ENCODE peak calls at places on chromosome X, in nine cellular contexts. One of them, this sample, is unnamed.

GRCh38 chrX:97605271-97605670 is 721.6 kb downstream of the RPA4 start:
- DNase-seq in iPS DF 19.7: no peak
- DNase-seq in HT1080: no peak
- DNase-seq in OCI-LY7: no peak
- DNase-seq in GM10248: no peak
- DNase-seq in NCI-H1436: no peak
- DNase-seq in pulmonary artery endothelial cell: no peak
- DNase-seq in T-cell: no peak
- DNase-seq in GM13977: no peak
- DNase-seq in this sample: no peak

GRCh38 chrX:107450823-107451509 is 1.5 kb downstream of the FRMPD3 start:
- DNase-seq in iPS DF 19.7: no peak
- DNase-seq in HT1080: no peak
- DNase-seq in OCI-LY7: peak
- DNase-seq in GM10248: no peak
- DNase-seq in NCI-H1436: peak
- DNase-seq in pulmonary artery endothelial cell: no peak
- DNase-seq in T-cell: no peak
- DNase-seq in GM13977: no peak
- DNase-seq in this sample: no peak

GRCh38 chrX:124555036-124555595 is 208.8 kb downstream of the SH2D1A start:
- DNase-seq in iPS DF 19.7: no peak
- DNase-seq in HT1080: peak
- DNase-seq in OCI-LY7: no peak
- DNase-seq in GM10248: no peak
- DNase-seq in NCI-H1436: no peak
- DNase-seq in pulmonary artery endothelial cell: no peak
- DNase-seq in T-cell: no peak
- DNase-seq in GM13977: no peak
- DNase-seq in this sample: no peak

GRCh38 chrX:103343105-103343504 is 13.1 kb downstream of the TCEAL7 start:
- DNase-seq in iPS DF 19.7: no peak
- DNase-seq in HT1080: peak
- DNase-seq in OCI-LY7: peak
- DNase-seq in GM10248: peak
- DNase-seq in NCI-H1436: no peak
- DNase-seq in pulmonary artery endothelial cell: no peak
- DNase-seq in T-cell: no peak
- DNase-seq in GM13977: peak
- DNase-seq in this sample: no peak

GRCh38 chrX:20237864-20238263 is 28.8 kb downstream of the RPS6KA3 start:
- DNase-seq in iPS DF 19.7: no peak
- DNase-seq in HT1080: no peak
- DNase-seq in OCI-LY7: no peak
- DNase-seq in GM10248: no peak
- DNase-seq in NCI-H1436: no peak
- DNase-seq in pulmonary artery endothelial cell: no peak
- DNase-seq in T-cell: no peak
- DNase-seq in GM13977: no peak
- DNase-seq in this sample: no peak

GRCh38 chrX:115234220-115234557 is 293 bp upstream of the LRCH2 start:
- DNase-seq in iPS DF 19.7: no peak
- DNase-seq in HT1080: peak
- DNase-seq in OCI-LY7: no peak
- DNase-seq in GM10248: peak
- DNase-seq in NCI-H1436: no peak
- DNase-seq in pulmonary artery endothelial cell: no peak
- DNase-seq in T-cell: no peak
- DNase-seq in GM13977: no peak
- DNase-seq in this sample: no peak

GRCh38 chrX:82127228-82128123 is 925.6 kb downstream of the SH3BGRL start:
- DNase-seq in iPS DF 19.7: no peak
- DNase-seq in HT1080: no peak
- DNase-seq in OCI-LY7: no peak
- DNase-seq in GM10248: no peak
- DNase-seq in NCI-H1436: no peak
- DNase-seq in pulmonary artery endothelial cell: no peak
- DNase-seq in T-cell: no peak
- DNase-seq in GM13977: peak
- DNase-seq in this sample: no peak

GRCh38 chrX:17104433-17104832 is 158.0 kb downstream of the REPS2 start:
- DNase-seq in iPS DF 19.7: no peak
- DNase-seq in HT1080: no peak
- DNase-seq in OCI-LY7: no peak
- DNase-seq in GM10248: no peak
- DNase-seq in NCI-H1436: no peak
- DNase-seq in pulmonary artery endothelial cell: no peak
- DNase-seq in T-cell: no peak
- DNase-seq in GM13977: no peak
- DNase-seq in this sample: no peak

GRCh38 chrX:65971151-65971550 is 68.7 kb downstream of the VSIG4 start:
- DNase-seq in iPS DF 19.7: no peak
- DNase-seq in HT1080: no peak
- DNase-seq in OCI-LY7: no peak
- DNase-seq in GM10248: no peak
- DNase-seq in NCI-H1436: no peak
- DNase-seq in pulmonary artery endothelial cell: no peak
- DNase-seq in T-cell: no peak
- DNase-seq in GM13977: no peak
- DNase-seq in this sample: no peak

GRCh38 chrX:112450810-112451209 is 228.9 kb downstream of the LHFPL1 start:
- DNase-seq in iPS DF 19.7: no peak
- DNase-seq in HT1080: no peak
- DNase-seq in OCI-LY7: no peak
- DNase-seq in GM10248: no peak
- DNase-seq in NCI-H1436: no peak
- DNase-seq in pulmonary artery endothelial cell: no peak
- DNase-seq in T-cell: no peak
- DNase-seq in GM13977: no peak
- DNase-seq in this sample: no peak

This sample was measured in mesothelial cell of epicardium.